ENCODE peak calls at places on chromosomes 11 and 22, in ten cellular contexts. Y is right lobe of liver, N is heart left ventricle, A is transverse colon, O is sigmoid colon, T is suprapubic skin, M is uterus, V is HCT116, K is vagina, J is stomach. W is an unnamed sample. For H3K36me3, the result is how much of the 10 kb centered on the place peaks cover.

GRCh38 chr11:79441159-79441875 is 487 bp upstream of the TENM4 start:
- DNase-seq in Y (no peak), N (no peak), A (no peak), O (no peak), T (no peak), M (no peak), V (no peak), K (no peak), J (no peak), W (no peak)

GRCh38 chr22:46557736-46558480 is 20.5 kb upstream of the CELSR1 start:
- DNase-seq in Y (peak), N (peak), A (no peak), O (peak), T (peak), M (no peak), V (no peak), K (no peak), J (peak), W (no peak)

GRCh38 chr22:41534219-41534618 is 10.1 kb downstream of the POLR3H start:
- DNase-seq in Y (no peak), N (no peak), A (no peak), O (no peak), T (no peak), M (no peak), V (no peak), K (no peak), J (no peak), W (no peak)

GRCh38 chr22:23131931-23132330 is 9.9 kb downstream of the RSPH14 start:
- DNase-seq in Y (no peak), N (no peak), A (no peak), O (no peak), T (no peak), M (no peak), V (no peak), K (no peak), J (no peak), W (no peak)

GRCh38 chr11:126422446-126422845 is 67.0 kb downstream of the ST3GAL4 start:
- DNase-seq in Y (no peak), N (no peak), A (no peak), O (no peak), T (no peak), M (no peak), V (no peak), K (no peak), J (no peak), W (no peak)

GRCh38 chr22:48968201-48968959 is 859.3 kb downstream of the BRD1 start:
- DNase-seq in Y (no peak), N (no peak), A (peak), O (no peak), T (peak), M (no peak), V (peak), K (peak), J (peak), W (no peak)

GRCh38 chr11:76512851-76513653 is 68.2 kb downstream of the EMSY start:
- DNase-seq in Y (no peak), N (no peak), A (no peak), O (no peak), T (no peak), M (no peak), V (peak), K (no peak), J (no peak), W (no peak)

GRCh38 chr11:9799901-9800300 is 136.0 kb downstream of the SWAP70 start:
- DNase-seq in Y (no peak), N (no peak), A (no peak), O (no peak), T (no peak), M (no peak), V (no peak), K (no peak), J (no peak), W (no peak)

GRCh38 chr11:76190376-76190775 is 15.9 kb downstream of the WNT11 start:
- DNase-seq in Y (no peak), N (no peak), A (no peak), O (no peak), T (no peak), M (no peak), V (no peak), K (no peak), J (no peak), W (no peak)

GRCh38 chr11:40130427-40130826 is 1329.0 kb downstream of the LRRC4C start:
- DNase-seq in Y (no peak), N (no peak), A (no peak), O (no peak), T (no peak), M (no peak), V (no peak), K (no peak), J (no peak), W (no peak)

GRCh38 chr22:42229455-42230149 is 40.9 kb downstream of the TCF20 start:
- DNase-seq in Y (no peak), N (no peak), A (no peak), O (peak), T (no peak), M (peak), V (no peak), K (no peak), J (no peak), W (peak)

GRCh38 chr11:33339247-33339646 is 82.1 kb downstream of the HIPK3 start:
- DNase-seq in Y (no peak), N (no peak), A (no peak), O (no peak), T (no peak), M (no peak), V (no peak), K (no peak), J (no peak), W (no peak)

GRCh38 chr22:45583504-45583903 is 80.8 kb downstream of the FBLN1 start:
- DNase-seq in Y (no peak), N (no peak), A (no peak), O (no peak), T (no peak), M (no peak), V (no peak), K (no peak), J (no peak), W (no peak)

GRCh38 chr11:58788355-58789023 is 56.0 kb downstream of the GLYATL2 start:
- DNase-seq in Y (peak), N (peak), A (peak), O (no peak), T (no peak), M (no peak), V (peak), K (no peak), J (peak), W (peak)

GRCh38 chr11:105315287-105315686 is 175.7 kb upstream of the CARD18 start:
- DNase-seq in Y (no peak), N (no peak), A (no peak), O (no peak), T (no peak), M (no peak), V (no peak), K (no peak), J (no peak), W (no peak)

GRCh38 chr11:126740857-126741256 is 259.7 kb downstream of the KIRREL3 start:
- DNase-seq in Y (no peak), N (no peak), A (no peak), O (no peak), T (no peak), M (no peak), V (no peak), K (no peak), J (no peak), W (no peak)

GRCh38 chr22:25159028-25159427 is 40.6 kb upstream of the CRYBB3 start:
- DNase-seq in Y (no peak), N (no peak), A (no peak), O (no peak), T (no peak), M (no peak), V (no peak), K (no peak), J (no peak), W (peak)

GRCh38 chr22:28012811-28013460 is 93.9 kb upstream of the PITPNB start:
- DNase-seq in Y (peak), N (peak), A (no peak), O (no peak), T (no peak), M (no peak), V (no peak), K (no peak), J (no peak), W (no peak)

GRCh38 chr11:125275905-125276634 is 111.5 kb downstream of the PKNOX2 start:
- DNase-seq in Y (no peak), N (peak), A (no peak), O (no peak), T (no peak), M (no peak), V (no peak), K (no peak), J (no peak), W (no peak)

GRCh38 chr11:57752954-57753353 is 1.3 kb upstream of the BTBD18 start:
- DNase-seq in Y (no peak), N (no peak), A (no peak), O (no peak), T (no peak), M (no peak), V (no peak), K (no peak), J (no peak), W (no peak)

GRCh38 chr22:35544189-35544588 is 3.6 kb downstream of the RASD2 start:
- DNase-seq in Y (no peak), N (no peak), A (no peak), O (no peak), T (no peak), M (no peak), V (no peak), K (no peak), J (no peak), W (no peak)

GRCh38 chr11:85809191-85809590 is 1.8 kb downstream of the SYTL2 start:
- DNase-seq in Y (no peak), N (no peak), A (no peak), O (no peak), T (no peak), M (no peak), V (no peak), K (no peak), J (no peak), W (no peak)

GRCh38 chr11:91691872-91692271 is 532.7 kb upstream of the FAT3 start:
- DNase-seq in Y (no peak), N (no peak), A (no peak), O (no peak), T (no peak), M (no peak), V (no peak), K (no peak), J (no peak), W (no peak)

GRCh38 chr22:39349967-39350802 is at the start of gene SYNGR1:
- DNase-seq in Y (no peak), N (no peak), A (no peak), O (no peak), T (no peak), M (no peak), V (no peak), K (peak), J (peak), W (peak)

GRCh38 chr11:46686886-46687810 is 13.3 kb downstream of the ARHGAP1 start:
- DNase-seq in Y (no peak), N (no peak), A (no peak), O (no peak), T (no peak), M (peak), V (no peak), K (no peak), J (no peak), W (peak)

GRCh38 chr22:26404851-26405357 is 24.2 kb upstream of the ASPHD2 start:
- DNase-seq in Y (no peak), N (no peak), A (no peak), O (no peak), T (no peak), M (no peak), V (no peak), K (no peak), J (no peak), W (no peak)

GRCh38 chr11:44861829-44862545 is 88.7 kb downstream of the TP53I11 start:
- DNase-seq in Y (no peak), N (peak), A (peak), O (peak), T (no peak), M (peak), V (peak), K (no peak), J (peak), W (peak)

GRCh38 chr11:65852508-65853248 is 5.3 kb downstream of the CFL1 start:
- DNase-seq in Y (peak), N (no peak), A (peak), O (peak), T (peak), M (no peak), V (no peak), K (no peak), J (no peak), W (no peak)

GRCh38 chr11:65854871-65855837 is 2.8 kb downstream of the CFL1 start:
- DNase-seq in Y (peak), N (peak), A (peak), O (peak), T (peak), M (no peak), V (no peak), K (no peak), J (no peak), W (no peak)

GRCh38 chr11:65855927-65856363 is 2.0 kb downstream of the CFL1 start:
- DNase-seq in Y (no peak), N (peak), A (no peak), O (no peak), T (no peak), M (no peak), V (no peak), K (no peak), J (no peak), W (peak)

GRCh38 chr11:65853249-65853979 is 4.6 kb downstream of the CFL1 start:
- DNase-seq in Y (no peak), N (no peak), A (peak), O (peak), T (peak), M (no peak), V (no peak), K (no peak), J (no peak), W (peak)

GRCh38 chr11:65854161-65854592 is 3.8 kb downstream of the CFL1 start:
- DNase-seq in Y (no peak), N (no peak), A (peak), O (peak), T (peak), M (no peak), V (no peak), K (no peak), J (peak), W (peak)
- H3K36me3 ChIP-seq in Y (under half), N (half or more), A (under half), O (half or more), T (half or more), M (under half), V (under half), K (under half), J (half or more), W (under half)

DNA sequence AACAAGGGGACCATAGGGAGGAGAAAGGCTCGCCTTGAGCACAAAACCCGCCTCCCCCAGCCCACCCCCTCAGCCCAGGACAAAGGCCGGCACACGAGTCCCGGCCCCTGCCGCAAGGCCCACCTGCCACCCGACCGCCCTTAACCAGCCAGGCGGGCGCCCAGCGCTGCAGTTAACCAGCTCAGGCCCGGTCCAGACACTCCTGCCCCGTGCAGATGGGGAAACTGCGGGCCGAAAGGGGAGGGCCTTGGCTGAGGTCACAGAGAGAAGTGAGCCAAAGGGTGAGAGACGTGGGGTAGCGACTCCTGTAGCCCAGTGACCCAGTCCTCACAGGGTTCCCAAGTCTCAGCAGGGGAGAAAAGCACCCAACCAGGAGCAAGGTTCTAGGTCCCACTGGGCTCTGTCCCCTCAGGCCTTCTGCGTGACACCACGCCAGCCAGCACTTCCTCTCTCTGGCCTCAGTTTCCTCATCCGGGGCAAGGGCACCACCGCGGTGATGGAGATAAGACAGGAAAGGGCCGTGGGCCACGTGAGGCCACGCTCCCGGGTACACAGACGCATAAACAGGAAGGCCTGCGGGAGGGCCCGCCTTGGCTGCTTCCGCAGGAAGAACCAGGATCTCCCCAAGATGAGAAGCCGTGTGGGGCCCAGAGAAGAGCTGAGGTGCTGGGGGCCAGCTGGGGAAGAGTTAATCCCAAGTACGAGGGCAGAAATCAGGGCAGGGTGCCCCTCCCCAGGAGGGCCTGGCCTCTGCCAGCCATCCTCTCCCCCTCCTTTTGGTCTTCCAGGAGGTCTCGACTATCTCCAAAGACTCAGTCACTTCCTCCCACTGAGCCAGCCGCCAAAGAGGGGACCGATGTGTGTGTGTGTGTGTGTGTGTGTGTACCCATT is 1.8 kb downstream of the MFNG start:
- DNase-seq in Y (peak), N (peak), A (peak), O (peak), T (no peak), M (peak), V (no peak), K (no peak), J (peak), W (peak)
- TF ChIP-seq POLR2A in Y (peak), N (peak), A (peak), O (no peak), T (no peak), M (no peak), V (no peak), K (no peak), J (no peak), W (no peak)

DNA sequence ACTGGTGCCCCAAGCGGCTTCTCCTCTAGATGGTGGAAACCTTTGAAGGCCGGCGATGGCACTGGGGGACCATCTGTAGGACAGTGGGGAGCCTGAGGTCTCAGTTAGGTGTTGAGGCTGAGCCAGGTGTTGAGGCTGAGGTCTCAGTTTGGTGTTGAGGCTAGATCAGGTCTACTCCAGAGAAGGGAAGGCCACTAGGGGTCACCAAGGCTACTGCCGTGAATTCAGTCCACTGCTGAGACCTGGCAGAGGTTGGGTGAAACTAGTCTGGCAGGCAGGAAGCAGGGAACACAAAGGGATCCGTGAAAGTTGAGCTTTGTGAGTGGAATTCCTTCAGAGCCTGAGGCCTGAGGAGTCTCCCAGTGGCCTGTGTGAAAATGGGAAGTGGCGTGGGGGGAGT is 123.8 kb upstream of the FGF3 start:
- DNase-seq in Y (peak), N (no peak), A (no peak), O (peak), T (no peak), M (no peak), V (peak), K (no peak), J (peak), W (no peak)
- TF ChIP-seq CTCF in Y (peak), N (no peak), A (no peak), O (no peak), T (no peak), M (no peak), V (peak), K (no peak), J (no peak), W (no peak)

GRCh38 chr11:62593434-62594044 is 2.2 kb upstream of the TUT1 start:
- DNase-seq in Y (peak), N (peak), A (peak), O (peak), T (peak), M (peak), V (no peak), K (no peak), J (peak), W (peak)
- H3K36me3 ChIP-seq in Y (under half), N (half or more), A (under half), O (half or more), T (half or more), M (under half), V (under half), K (under half), J (half or more), W (under half)